ENCODE peak calls at places on chromosome 13, in eight cellular contexts. One of them, this sample, is unnamed. For H3K9me3, the result is how much of the 10 kb centered on the place peaks cover.

GRCh38 chr13:78787189-78787588 is 128.2 kb upstream of the OBI1 start:
- DNase-seq in gastrocnemius medialis: no peak
- DNase-seq in cardiac muscle cell: peak
- DNase-seq in left lung: no peak
- DNase-seq in H9: no peak
- DNase-seq in body of pancreas: no peak
- DNase-seq in CD4-positive, alpha-beta T cell: no peak
- DNase-seq in GM23248: no peak
- DNase-seq in this sample: no peak

GRCh38 chr13:71525004-71525403 is 342.0 kb downstream of the DACH1 start:
- DNase-seq in gastrocnemius medialis: no peak
- DNase-seq in cardiac muscle cell: no peak
- DNase-seq in left lung: no peak
- DNase-seq in H9: no peak
- DNase-seq in body of pancreas: no peak
- DNase-seq in CD4-positive, alpha-beta T cell: no peak
- DNase-seq in GM23248: no peak
- DNase-seq in this sample: no peak

GRCh38 chr13:78372581-78372980 is 230.8 kb downstream of the POU4F1 start:
- DNase-seq in gastrocnemius medialis: peak
- DNase-seq in cardiac muscle cell: no peak
- DNase-seq in left lung: no peak
- DNase-seq in H9: no peak
- DNase-seq in body of pancreas: no peak
- DNase-seq in CD4-positive, alpha-beta T cell: no peak
- DNase-seq in GM23248: no peak
- DNase-seq in this sample: no peak

GRCh38 chr13:110506859-110507566 is 54.5 kb downstream of the RAB20 start:
- DNase-seq in gastrocnemius medialis: peak
- DNase-seq in cardiac muscle cell: peak
- DNase-seq in left lung: peak
- DNase-seq in H9: no peak
- DNase-seq in body of pancreas: peak
- DNase-seq in CD4-positive, alpha-beta T cell: no peak
- DNase-seq in GM23248: no peak
- DNase-seq in this sample: peak

GRCh38 chr13:47258384-47258783 is 361.5 kb upstream of the HTR2A start:
- DNase-seq in gastrocnemius medialis: no peak
- DNase-seq in cardiac muscle cell: no peak
- DNase-seq in left lung: no peak
- DNase-seq in H9: no peak
- DNase-seq in body of pancreas: no peak
- DNase-seq in CD4-positive, alpha-beta T cell: no peak
- DNase-seq in GM23248: peak
- DNase-seq in this sample: no peak

GRCh38 chr13:74056829-74057564 is 77.2 kb downstream of the KLF12 start:
- DNase-seq in gastrocnemius medialis: peak
- DNase-seq in cardiac muscle cell: no peak
- DNase-seq in left lung: no peak
- DNase-seq in H9: no peak
- DNase-seq in body of pancreas: no peak
- DNase-seq in CD4-positive, alpha-beta T cell: no peak
- DNase-seq in GM23248: no peak
- DNase-seq in this sample: peak

GRCh38 chr13:26604784-26605183 is 47.3 kb downstream of the WASF3 start:
- DNase-seq in gastrocnemius medialis: peak
- DNase-seq in cardiac muscle cell: peak
- DNase-seq in left lung: no peak
- DNase-seq in H9: no peak
- DNase-seq in body of pancreas: peak
- DNase-seq in CD4-positive, alpha-beta T cell: no peak
- DNase-seq in GM23248: no peak
- DNase-seq in this sample: peak

GRCh38 chr13:40061466-40062450 is 406.3 kb downstream of the COG6 start:
- DNase-seq in gastrocnemius medialis: no peak
- DNase-seq in cardiac muscle cell: peak
- DNase-seq in left lung: no peak
- DNase-seq in H9: no peak
- DNase-seq in body of pancreas: peak
- DNase-seq in CD4-positive, alpha-beta T cell: no peak
- DNase-seq in GM23248: peak
- DNase-seq in this sample: no peak

GRCh38 chr13:52780092-52780491 is 40.5 kb upstream of the CNMD start:
- DNase-seq in gastrocnemius medialis: no peak
- DNase-seq in cardiac muscle cell: no peak
- DNase-seq in left lung: no peak
- DNase-seq in H9: no peak
- DNase-seq in body of pancreas: no peak
- DNase-seq in CD4-positive, alpha-beta T cell: no peak
- DNase-seq in GM23248: no peak
- DNase-seq in this sample: no peak

GRCh38 chr13:50358715-50359367 is 343.6 kb downstream of the KCNRG start:
- DNase-seq in gastrocnemius medialis: no peak
- DNase-seq in cardiac muscle cell: no peak
- DNase-seq in left lung: no peak
- DNase-seq in H9: no peak
- DNase-seq in body of pancreas: no peak
- DNase-seq in CD4-positive, alpha-beta T cell: no peak
- DNase-seq in GM23248: no peak
- DNase-seq in this sample: no peak

GRCh38 chr13:114087430-114087829 is 45.0 kb downstream of the RASA3 start:
- DNase-seq in gastrocnemius medialis: no peak
- DNase-seq in cardiac muscle cell: no peak
- DNase-seq in left lung: no peak
- DNase-seq in H9: no peak
- DNase-seq in body of pancreas: no peak
- DNase-seq in CD4-positive, alpha-beta T cell: no peak
- DNase-seq in GM23248: no peak
- DNase-seq in this sample: peak

GRCh38 chr13:61255035-61255796 is 160.4 kb downstream of the PCDH20 start:
- DNase-seq in gastrocnemius medialis: no peak
- DNase-seq in cardiac muscle cell: peak
- DNase-seq in left lung: no peak
- DNase-seq in H9: no peak
- DNase-seq in body of pancreas: no peak
- DNase-seq in CD4-positive, alpha-beta T cell: no peak
- DNase-seq in GM23248: no peak
- DNase-seq in this sample: no peak

GRCh38 chr13:47875206-47875605 is 125.9 kb downstream of the SUCLA2 start:
- DNase-seq in gastrocnemius medialis: no peak
- DNase-seq in cardiac muscle cell: no peak
- DNase-seq in left lung: no peak
- DNase-seq in H9: no peak
- DNase-seq in body of pancreas: no peak
- DNase-seq in CD4-positive, alpha-beta T cell: no peak
- DNase-seq in GM23248: no peak
- DNase-seq in this sample: no peak

GRCh38 chr13:43005460-43006236 is 13.6 kb upstream of the EPSTI1 start:
- DNase-seq in gastrocnemius medialis: no peak
- DNase-seq in cardiac muscle cell: peak
- DNase-seq in left lung: no peak
- DNase-seq in H9: no peak
- DNase-seq in body of pancreas: no peak
- DNase-seq in CD4-positive, alpha-beta T cell: no peak
- DNase-seq in GM23248: peak
- DNase-seq in this sample: no peak

GRCh38 chr13:65378943-65379519 is 1851.1 kb downstream of the PCDH9 start:
- DNase-seq in gastrocnemius medialis: no peak
- DNase-seq in cardiac muscle cell: peak
- DNase-seq in left lung: no peak
- DNase-seq in H9: no peak
- DNase-seq in body of pancreas: no peak
- DNase-seq in CD4-positive, alpha-beta T cell: no peak
- DNase-seq in GM23248: no peak
- DNase-seq in this sample: no peak

GRCh38 chr13:105030851-105031250 is 1504.6 kb downstream of the EFNB2 start:
- DNase-seq in gastrocnemius medialis: no peak
- DNase-seq in cardiac muscle cell: no peak
- DNase-seq in left lung: no peak
- DNase-seq in H9: no peak
- DNase-seq in body of pancreas: no peak
- DNase-seq in CD4-positive, alpha-beta T cell: no peak
- DNase-seq in GM23248: no peak
- DNase-seq in this sample: no peak

GRCh38 chr13:56953965-56954364 is 186.8 kb upstream of the PRR20A start:
- DNase-seq in gastrocnemius medialis: no peak
- DNase-seq in cardiac muscle cell: no peak
- DNase-seq in left lung: no peak
- DNase-seq in H9: no peak
- DNase-seq in body of pancreas: no peak
- DNase-seq in CD4-positive, alpha-beta T cell: no peak
- DNase-seq in GM23248: no peak
- DNase-seq in this sample: no peak

GRCh38 chr13:55160911-55161310 is 1979.8 kb upstream of the PRR20A start:
- DNase-seq in gastrocnemius medialis: no peak
- DNase-seq in cardiac muscle cell: no peak
- DNase-seq in left lung: no peak
- DNase-seq in H9: no peak
- DNase-seq in body of pancreas: no peak
- DNase-seq in CD4-positive, alpha-beta T cell: no peak
- DNase-seq in GM23248: no peak
- DNase-seq in this sample: no peak
- H3K9me3 ChIP-seq in gastrocnemius medialis: under half
- H3K9me3 ChIP-seq in cardiac muscle cell: under half
- H3K9me3 ChIP-seq in left lung: under half
- H3K9me3 ChIP-seq in H9: under half
- H3K9me3 ChIP-seq in body of pancreas: under half
- H3K9me3 ChIP-seq in CD4-positive, alpha-beta T cell: under half
- H3K9me3 ChIP-seq in GM23248: under half
- H3K9me3 ChIP-seq in this sample: under half

GRCh38 chr13:31629085-31629785 is 110.1 kb upstream of the RXFP2 start:
- DNase-seq in gastrocnemius medialis: no peak
- DNase-seq in cardiac muscle cell: peak
- DNase-seq in left lung: no peak
- DNase-seq in H9: no peak
- DNase-seq in body of pancreas: no peak
- DNase-seq in CD4-positive, alpha-beta T cell: no peak
- DNase-seq in GM23248: peak
- DNase-seq in this sample: peak
- H3K9me3 ChIP-seq in gastrocnemius medialis: under half
- H3K9me3 ChIP-seq in cardiac muscle cell: under half
- H3K9me3 ChIP-seq in left lung: under half
- H3K9me3 ChIP-seq in H9: under half
- H3K9me3 ChIP-seq in body of pancreas: under half
- H3K9me3 ChIP-seq in CD4-positive, alpha-beta T cell: under half
- H3K9me3 ChIP-seq in GM23248: under half
- H3K9me3 ChIP-seq in this sample: under half

GRCh38 chr13:99973163-99973785 is 1.7 kb upstream of the ZIC5 start:
- DNase-seq in gastrocnemius medialis: no peak
- DNase-seq in cardiac muscle cell: no peak
- DNase-seq in left lung: no peak
- DNase-seq in H9: no peak
- DNase-seq in body of pancreas: no peak
- DNase-seq in CD4-positive, alpha-beta T cell: no peak
- DNase-seq in GM23248: no peak
- DNase-seq in this sample: no peak

GRCh38 chr13:99974939-99975561 is 3.5 kb upstream of the ZIC5 start:
- DNase-seq in gastrocnemius medialis: no peak
- DNase-seq in cardiac muscle cell: no peak
- DNase-seq in left lung: no peak
- DNase-seq in H9: peak
- DNase-seq in body of pancreas: no peak
- DNase-seq in CD4-positive, alpha-beta T cell: no peak
- DNase-seq in GM23248: no peak
- DNase-seq in this sample: no peak

GRCh38 chr13:99972190-99972731 is 694 bp upstream of the ZIC5 start:
- DNase-seq in gastrocnemius medialis: no peak
- DNase-seq in cardiac muscle cell: no peak
- DNase-seq in left lung: no peak
- DNase-seq in H9: peak
- DNase-seq in body of pancreas: no peak
- DNase-seq in CD4-positive, alpha-beta T cell: no peak
- DNase-seq in GM23248: no peak
- DNase-seq in this sample: no peak

GRCh38 chr13:99974296-99974938 is 2.9 kb upstream of the ZIC5 start:
- DNase-seq in gastrocnemius medialis: no peak
- DNase-seq in cardiac muscle cell: no peak
- DNase-seq in left lung: no peak
- DNase-seq in H9: peak
- DNase-seq in body of pancreas: no peak
- DNase-seq in CD4-positive, alpha-beta T cell: no peak
- DNase-seq in GM23248: no peak
- DNase-seq in this sample: no peak

GRCh38 chr13:99973786-99974185 is 2.2 kb upstream of the ZIC5 start:
- DNase-seq in gastrocnemius medialis: no peak
- DNase-seq in cardiac muscle cell: no peak
- DNase-seq in left lung: no peak
- DNase-seq in H9: no peak
- DNase-seq in body of pancreas: no peak
- DNase-seq in CD4-positive, alpha-beta T cell: no peak
- DNase-seq in GM23248: no peak
- DNase-seq in this sample: no peak
- H3K9me3 ChIP-seq in gastrocnemius medialis: under half
- H3K9me3 ChIP-seq in cardiac muscle cell: under half
- H3K9me3 ChIP-seq in left lung: under half
- H3K9me3 ChIP-seq in H9: under half
- H3K9me3 ChIP-seq in body of pancreas: under half
- H3K9me3 ChIP-seq in CD4-positive, alpha-beta T cell: half or more
- H3K9me3 ChIP-seq in GM23248: under half
- H3K9me3 ChIP-seq in this sample: under half

GRCh38 chr13:18948012-18948663 is 233.5 kb downstream of the TUBA3C start:
- DNase-seq in gastrocnemius medialis: no peak
- DNase-seq in cardiac muscle cell: no peak
- DNase-seq in left lung: no peak
- DNase-seq in H9: no peak
- DNase-seq in body of pancreas: no peak
- DNase-seq in CD4-positive, alpha-beta T cell: no peak
- DNase-seq in GM23248: no peak
- DNase-seq in this sample: no peak

GRCh38 chr13:18947376-18947977 is 234.1 kb downstream of the TUBA3C start:
- DNase-seq in gastrocnemius medialis: no peak
- DNase-seq in cardiac muscle cell: no peak
- DNase-seq in left lung: no peak
- DNase-seq in H9: no peak
- DNase-seq in body of pancreas: no peak
- DNase-seq in CD4-positive, alpha-beta T cell: no peak
- DNase-seq in GM23248: no peak
- DNase-seq in this sample: peak

GRCh38 chr13:18944501-18945068 is 237.0 kb downstream of the TUBA3C start:
- DNase-seq in gastrocnemius medialis: no peak
- DNase-seq in cardiac muscle cell: no peak
- DNase-seq in left lung: no peak
- DNase-seq in H9: no peak
- DNase-seq in body of pancreas: no peak
- DNase-seq in CD4-positive, alpha-beta T cell: no peak
- DNase-seq in GM23248: no peak
- DNase-seq in this sample: peak

GRCh38 chr13:18948664-18949488 is 232.7 kb downstream of the TUBA3C start:
- DNase-seq in gastrocnemius medialis: no peak
- DNase-seq in cardiac muscle cell: no peak
- DNase-seq in left lung: no peak
- DNase-seq in H9: no peak
- DNase-seq in body of pancreas: no peak
- DNase-seq in CD4-positive, alpha-beta T cell: no peak
- DNase-seq in GM23248: no peak
- DNase-seq in this sample: peak

DNA sequence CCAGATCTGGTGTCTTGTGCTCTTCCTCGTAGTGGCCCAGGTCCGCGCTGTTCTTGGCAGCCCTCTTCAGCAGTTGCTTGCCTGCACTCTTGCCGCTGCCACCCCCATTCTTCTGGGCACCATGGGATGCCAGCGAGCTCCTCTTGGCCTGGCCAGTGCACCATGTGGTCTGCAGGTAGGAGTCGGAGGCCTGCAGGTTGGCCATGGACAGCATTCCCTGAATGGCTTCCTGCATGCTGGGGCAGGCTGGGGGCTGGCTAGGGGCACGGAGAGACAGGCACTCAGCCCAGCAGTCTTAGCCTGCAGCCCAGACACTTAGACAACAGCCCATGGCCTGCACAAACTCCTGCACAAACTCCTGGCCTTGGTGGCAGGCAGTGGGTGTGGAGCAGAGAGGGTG is 234.9 kb downstream of the TUBA3C start:
- DNase-seq in gastrocnemius medialis: no peak
- DNase-seq in cardiac muscle cell: no peak
- DNase-seq in left lung: no peak
- DNase-seq in H9: no peak
- DNase-seq in body of pancreas: no peak
- DNase-seq in CD4-positive, alpha-beta T cell: no peak
- DNase-seq in GM23248: no peak
- DNase-seq in this sample: peak
- H3K9me3 ChIP-seq in gastrocnemius medialis: under half
- H3K9me3 ChIP-seq in cardiac muscle cell: under half
- H3K9me3 ChIP-seq in left lung: under half
- H3K9me3 ChIP-seq in H9: half or more
- H3K9me3 ChIP-seq in body of pancreas: under half
- H3K9me3 ChIP-seq in CD4-positive, alpha-beta T cell: under half
- H3K9me3 ChIP-seq in GM23248: under half
- H3K9me3 ChIP-seq in this sample: under half

This sample was measured in right cardiac atrium.